ENCODE peak calls at places on chromosomes 2 and 18, in ten cellular contexts. O is activated CD8-positive, alpha-beta memory T cell treated with anti-CD3 and anti-CD28 coated beads, Interleukin-2, amount 10 ng/mL, durations not matched to agents 7 days and 5 days; Q is GM04503; S is NCI-H1105 treated with DMSO at 0.1 percent for 48 hours; J is OCI-LY7; G is lung; F is D341Med; V is endodermal cell; I is ovary; B is NCI-H2029. P is an unnamed sample.

GRCh38 chr2:85681354-85681728 is 12.8 kb upstream of the GNLY start:
- DNase-seq in Q (no peak), O (no peak), J (no peak), G (no peak), I (no peak), V (peak), B (no peak), S (no peak), F (no peak), P (no peak)

GRCh38 chr2:240915526-240916335 is 9.6 kb downstream of the CROCC2 start:
- DNase-seq in G (no peak), B (no peak), O (no peak), S (no peak), Q (no peak), V (peak), F (no peak), I (peak), J (no peak), P (no peak)

GRCh38 chr18:2961828-2962227 is 51.1 kb downstream of the LPIN2 start:
- DNase-seq in V (no peak), F (no peak), J (peak), S (no peak), Q (no peak), O (peak), G (no peak), B (no peak), I (no peak), P (no peak)

GRCh38 chr18:74342416-74343043 is 26.9 kb downstream of the C18orf63 start:
- DNase-seq in V (no peak), F (no peak), Q (no peak), J (peak), O (no peak), S (peak), G (no peak), B (no peak), I (no peak), P (no peak)

GRCh38 chr2:220143336-220143735 is 515.9 kb downstream of the SLC4A3 start:
- DNase-seq in S (no peak), Q (peak), B (no peak), F (no peak), O (no peak), I (no peak), V (no peak), G (no peak), J (no peak), P (peak)

GRCh38 chr2:68320118-68320641 is 431 bp upstream of the CNRIP1 start:
- DNase-seq in F (peak), I (peak), J (no peak), O (no peak), S (peak), B (peak), Q (no peak), G (no peak), V (peak), P (no peak)

GRCh38 chr2:30738141-30738911 is 68.9 kb downstream of the CAPN13 start:
- DNase-seq in Q (no peak), V (peak), F (no peak), S (no peak), I (no peak), O (no peak), B (no peak), G (no peak), J (no peak), P (no peak)

GRCh38 chr2:9238927-9239326 is 32.3 kb downstream of the ASAP2 start:
- DNase-seq in O (no peak), I (no peak), G (no peak), Q (no peak), J (no peak), F (no peak), S (no peak), V (peak), B (no peak), P (no peak)

GRCh38 chr2:212913902-212914301 is 237.5 kb downstream of the IKZF2 start:
- DNase-seq in B (no peak), Q (no peak), O (no peak), J (no peak), S (no peak), V (no peak), I (no peak), G (no peak), F (no peak), P (no peak)

GRCh38 chr2:110820128-110820527 is 87.8 kb downstream of the ACOXL start:
- DNase-seq in J (peak), O (no peak), Q (no peak), S (no peak), B (no peak), V (no peak), G (no peak), F (no peak), I (no peak), P (no peak)

GRCh38 chr2:230713331-230714121 is 884 bp downstream of the CAB39 start:
- DNase-seq in B (peak), F (peak), I (peak), J (peak), V (peak), Q (no peak), G (peak), S (no peak), O (peak), P (no peak)

GRCh38 chr2:62457555-62457954 is 48.4 kb downstream of the TMEM17 start:
- DNase-seq in B (no peak), G (no peak), Q (no peak), O (no peak), I (no peak), J (no peak), S (no peak), V (no peak), F (no peak), P (no peak)

GRCh38 chr2:208315081-208315788 is 49.2 kb downstream of the PIKFYVE start:
- DNase-seq in B (no peak), O (no peak), J (no peak), Q (peak), G (no peak), I (no peak), S (no peak), V (no peak), F (no peak), P (no peak)

GRCh38 chr2:63834401-63834800 is 7.3 kb upstream of the UGP2 start:
- DNase-seq in G (no peak), O (no peak), F (no peak), I (no peak), V (no peak), J (no peak), Q (no peak), B (peak), S (peak), P (no peak)

GRCh38 chr2:175136334-175137215 is 31.4 kb downstream of the ATF2 start:
- DNase-seq in G (no peak), J (no peak), O (no peak), V (no peak), Q (no peak), S (no peak), F (no peak), I (no peak), B (no peak), P (no peak)

GRCh38 chr2:146661494-146662096 is 1183.2 kb upstream of the ACVR2A start:
- DNase-seq in B (peak), G (no peak), S (peak), J (peak), Q (no peak), V (no peak), O (no peak), F (peak), I (no peak), P (no peak)

GRCh38 chr18:55272510-55273243 is 313.4 kb upstream of the CCDC68 start:
- DNase-seq in G (no peak), V (no peak), F (no peak), B (no peak), S (no peak), I (no peak), Q (peak), J (no peak), O (no peak), P (no peak)

GRCh38 chr2:196233808-196234501 is 62.6 kb upstream of the STK17B start:
- DNase-seq in V (no peak), F (no peak), J (peak), O (no peak), S (no peak), I (no peak), Q (no peak), B (no peak), G (no peak), P (no peak)

GRCh38 chr2:154462634-154463033 is 235.9 kb upstream of the KCNJ3 start:
- DNase-seq in J (no peak), S (no peak), V (no peak), G (no peak), O (no peak), B (no peak), I (no peak), F (no peak), Q (no peak), P (no peak)

GRCh38 chr2:215529271-215529670 is 93.4 kb upstream of the FN1 start:
- DNase-seq in V (no peak), B (no peak), G (no peak), S (no peak), I (no peak), Q (no peak), O (no peak), F (no peak), J (no peak), P (no peak)

GRCh38 chr2:44936715-44937687 is 4.5 kb upstream of the SIX3 start:
- DNase-seq in S (no peak), I (no peak), J (no peak), F (no peak), Q (no peak), V (peak), G (no peak), B (no peak), O (no peak), P (no peak)

GRCh38 chr2:169512525-169512924 is 3.0 kb downstream of the KLHL41 start:
- DNase-seq in B (peak), F (no peak), G (no peak), J (no peak), O (no peak), Q (no peak), I (no peak), V (no peak), S (no peak), P (no peak)

GRCh38 chr2:30361751-30362394 is 85.2 kb upstream of the LCLAT1 start:
- DNase-seq in I (no peak), G (no peak), V (no peak), Q (no peak), O (no peak), S (no peak), B (no peak), F (no peak), J (no peak), P (no peak)

GRCh38 chr18:54023471-54023870 is 201.0 kb downstream of the MBD2 start:
- DNase-seq in V (no peak), G (no peak), S (no peak), I (no peak), Q (no peak), B (no peak), J (no peak), F (no peak), O (peak), P (no peak)

GRCh38 chr2:27828305-27828704 is 56.8 kb downstream of the MRPL33 start:
- DNase-seq in J (no peak), O (no peak), S (peak), V (no peak), F (no peak), I (no peak), Q (no peak), B (peak), G (no peak), P (no peak)

GRCh38 chr2:26178746-26179436 is 6.0 kb downstream of the GAREM2 start:
- DNase-seq in B (no peak), S (peak), Q (no peak), V (peak), O (no peak), F (no peak), J (no peak), G (no peak), I (no peak), P (no peak)

GRCh38 chr18:63831080-63831788 is 56.0 kb downstream of the SERPINB7 start:
- DNase-seq in I (no peak), V (no peak), Q (no peak), B (no peak), G (no peak), O (peak), J (no peak), F (no peak), S (no peak), P (no peak)

GRCh38 chr2:238761802-238762373 is 86.0 kb upstream of the TWIST2 start:
- DNase-seq in F (no peak), V (peak), S (peak), O (no peak), G (no peak), J (no peak), Q (no peak), B (no peak), I (no peak), P (peak)